ENCODE peak calls at places on chromosome 9, in nine cellular contexts. One of them, this sample, is unnamed.

GRCh38 chr9:7266911-7267555 is 509.3 kb downstream of the KDM4C start:
- DNase-seq in AG20443: no peak
- DNase-seq in lung microvascular endothelial cell: no peak
- DNase-seq in stimulated activated CD8-positive, alpha-beta memory T cell treated with anti-CD3 and anti-CD28 coated beads, Interleukin-7, amount 100 ng/mL, for 48 hours: no peak
- DNase-seq in NAMALWA: no peak
- DNase-seq in Right ventricle myocardium inferior: no peak
- DNase-seq in mesenteric fat pad: no peak
- DNase-seq in effector CD4-positive, alpha-beta T cell: no peak
- DNase-seq in non-pigmented ciliary epithelial cell: no peak
- DNase-seq in this sample: no peak

GRCh38 chr9:115924669-115924987 is 229.0 kb upstream of the PAPPA start:
- DNase-seq in AG20443: no peak
- DNase-seq in lung microvascular endothelial cell: no peak
- DNase-seq in stimulated activated CD8-positive, alpha-beta memory T cell treated with anti-CD3 and anti-CD28 coated beads, Interleukin-7, amount 100 ng/mL, for 48 hours: no peak
- DNase-seq in NAMALWA: no peak
- DNase-seq in Right ventricle myocardium inferior: no peak
- DNase-seq in mesenteric fat pad: no peak
- DNase-seq in effector CD4-positive, alpha-beta T cell: no peak
- DNase-seq in non-pigmented ciliary epithelial cell: no peak
- DNase-seq in this sample: no peak

GRCh38 chr9:972512-973294 is 3.8 kb upstream of the DMRT3 start:
- DNase-seq in AG20443: no peak
- DNase-seq in lung microvascular endothelial cell: no peak
- DNase-seq in stimulated activated CD8-positive, alpha-beta memory T cell treated with anti-CD3 and anti-CD28 coated beads, Interleukin-7, amount 100 ng/mL, for 48 hours: no peak
- DNase-seq in NAMALWA: no peak
- DNase-seq in Right ventricle myocardium inferior: no peak
- DNase-seq in mesenteric fat pad: no peak
- DNase-seq in effector CD4-positive, alpha-beta T cell: no peak
- DNase-seq in non-pigmented ciliary epithelial cell: no peak
- DNase-seq in this sample: no peak

GRCh38 chr9:92170848-92171247 is 55.6 kb upstream of the SPTLC1 start:
- DNase-seq in AG20443: no peak
- DNase-seq in lung microvascular endothelial cell: peak; percentile 83
- DNase-seq in stimulated activated CD8-positive, alpha-beta memory T cell treated with anti-CD3 and anti-CD28 coated beads, Interleukin-7, amount 100 ng/mL, for 48 hours: no peak
- DNase-seq in NAMALWA: no peak
- DNase-seq in Right ventricle myocardium inferior: no peak
- DNase-seq in mesenteric fat pad: peak; percentile 67
- DNase-seq in effector CD4-positive, alpha-beta T cell: no peak
- DNase-seq in non-pigmented ciliary epithelial cell: no peak
- DNase-seq in this sample: no peak

GRCh38 chr9:97980918-97981827 is 2.0 kb upstream of the ANP32B start:
- DNase-seq in AG20443: peak; percentile 20
- DNase-seq in lung microvascular endothelial cell: no peak
- DNase-seq in stimulated activated CD8-positive, alpha-beta memory T cell treated with anti-CD3 and anti-CD28 coated beads, Interleukin-7, amount 100 ng/mL, for 48 hours: no peak
- DNase-seq in NAMALWA: no peak
- DNase-seq in Right ventricle myocardium inferior: peak; percentile 78
- DNase-seq in mesenteric fat pad: no peak
- DNase-seq in effector CD4-positive, alpha-beta T cell: no peak
- DNase-seq in non-pigmented ciliary epithelial cell: no peak
- DNase-seq in this sample: no peak

GRCh38 chr9:71937070-71937625 is 25.7 kb downstream of the C9orf85 start:
- DNase-seq in AG20443: no peak
- DNase-seq in lung microvascular endothelial cell: no peak
- DNase-seq in stimulated activated CD8-positive, alpha-beta memory T cell treated with anti-CD3 and anti-CD28 coated beads, Interleukin-7, amount 100 ng/mL, for 48 hours: no peak
- DNase-seq in NAMALWA: no peak
- DNase-seq in Right ventricle myocardium inferior: no peak
- DNase-seq in mesenteric fat pad: no peak
- DNase-seq in effector CD4-positive, alpha-beta T cell: no peak
- DNase-seq in non-pigmented ciliary epithelial cell: no peak
- DNase-seq in this sample: no peak

GRCh38 chr9:114611516-114612271 is 603 bp downstream of the TMEM268 start:
- DNase-seq in AG20443: peak; percentile 86
- DNase-seq in lung microvascular endothelial cell: peak; percentile 32
- DNase-seq in stimulated activated CD8-positive, alpha-beta memory T cell treated with anti-CD3 and anti-CD28 coated beads, Interleukin-7, amount 100 ng/mL, for 48 hours: peak; percentile 15
- DNase-seq in NAMALWA: peak; percentile 63
- DNase-seq in Right ventricle myocardium inferior: peak; percentile 81
- DNase-seq in mesenteric fat pad: peak; percentile 90
- DNase-seq in effector CD4-positive, alpha-beta T cell: no peak
- DNase-seq in non-pigmented ciliary epithelial cell: no peak
- DNase-seq in this sample: peak; percentile 68

GRCh38 chr9:87395804-87396458 is 101.7 kb upstream of the DAPK1 start:
- DNase-seq in AG20443: no peak
- DNase-seq in lung microvascular endothelial cell: peak; percentile 5
- DNase-seq in stimulated activated CD8-positive, alpha-beta memory T cell treated with anti-CD3 and anti-CD28 coated beads, Interleukin-7, amount 100 ng/mL, for 48 hours: no peak
- DNase-seq in NAMALWA: no peak
- DNase-seq in Right ventricle myocardium inferior: no peak
- DNase-seq in mesenteric fat pad: no peak
- DNase-seq in effector CD4-positive, alpha-beta T cell: no peak
- DNase-seq in non-pigmented ciliary epithelial cell: no peak
- DNase-seq in this sample: no peak

GRCh38 chr9:113588936-113589335 is 125.4 kb downstream of the RGS3 start:
- DNase-seq in AG20443: no peak
- DNase-seq in lung microvascular endothelial cell: no peak
- DNase-seq in stimulated activated CD8-positive, alpha-beta memory T cell treated with anti-CD3 and anti-CD28 coated beads, Interleukin-7, amount 100 ng/mL, for 48 hours: no peak
- DNase-seq in NAMALWA: no peak
- DNase-seq in Right ventricle myocardium inferior: no peak
- DNase-seq in mesenteric fat pad: no peak
- DNase-seq in effector CD4-positive, alpha-beta T cell: no peak
- DNase-seq in non-pigmented ciliary epithelial cell: no peak
- DNase-seq in this sample: no peak

GRCh38 chr9:132531187-132531586 is 51.2 kb upstream of the BARHL1 start:
- DNase-seq in AG20443: no peak
- DNase-seq in lung microvascular endothelial cell: no peak
- DNase-seq in stimulated activated CD8-positive, alpha-beta memory T cell treated with anti-CD3 and anti-CD28 coated beads, Interleukin-7, amount 100 ng/mL, for 48 hours: no peak
- DNase-seq in NAMALWA: no peak
- DNase-seq in Right ventricle myocardium inferior: no peak
- DNase-seq in mesenteric fat pad: no peak
- DNase-seq in effector CD4-positive, alpha-beta T cell: no peak
- DNase-seq in non-pigmented ciliary epithelial cell: no peak
- DNase-seq in this sample: no peak

GRCh38 chr9:129608561-129609481 is 12.1 kb downstream of the C9orf50 start:
- DNase-seq in AG20443: no peak
- DNase-seq in lung microvascular endothelial cell: no peak
- DNase-seq in stimulated activated CD8-positive, alpha-beta memory T cell treated with anti-CD3 and anti-CD28 coated beads, Interleukin-7, amount 100 ng/mL, for 48 hours: no peak
- DNase-seq in NAMALWA: no peak
- DNase-seq in Right ventricle myocardium inferior: no peak
- DNase-seq in mesenteric fat pad: no peak
- DNase-seq in effector CD4-positive, alpha-beta T cell: no peak
- DNase-seq in non-pigmented ciliary epithelial cell: no peak
- DNase-seq in this sample: no peak

GRCh38 chr9:82106536-82106935 is 118.0 kb downstream of the SPATA31D1 start:
- DNase-seq in AG20443: no peak
- DNase-seq in lung microvascular endothelial cell: no peak
- DNase-seq in stimulated activated CD8-positive, alpha-beta memory T cell treated with anti-CD3 and anti-CD28 coated beads, Interleukin-7, amount 100 ng/mL, for 48 hours: no peak
- DNase-seq in NAMALWA: no peak
- DNase-seq in Right ventricle myocardium inferior: no peak
- DNase-seq in mesenteric fat pad: no peak
- DNase-seq in effector CD4-positive, alpha-beta T cell: no peak
- DNase-seq in non-pigmented ciliary epithelial cell: no peak
- DNase-seq in this sample: no peak

GRCh38 chr9:121288874-121289553 is 21.1 kb downstream of the GSN start:
- DNase-seq in AG20443: peak; percentile 61
- DNase-seq in lung microvascular endothelial cell: peak; percentile 72
- DNase-seq in stimulated activated CD8-positive, alpha-beta memory T cell treated with anti-CD3 and anti-CD28 coated beads, Interleukin-7, amount 100 ng/mL, for 48 hours: no peak
- DNase-seq in NAMALWA: no peak
- DNase-seq in Right ventricle myocardium inferior: peak; percentile 81
- DNase-seq in mesenteric fat pad: no peak
- DNase-seq in effector CD4-positive, alpha-beta T cell: no peak
- DNase-seq in non-pigmented ciliary epithelial cell: no peak
- DNase-seq in this sample: no peak